ENCODE peak calls at places on chromosomes 13 and 19, in ten cellular contexts. B is bronchial epithelial cell, P is DND-41, M is pancreas, T is omental fat pad, E is cardiac fibroblast, G is endothelial cell, F is lower leg skin, C is A549, D is right lobe of liver. N is an unnamed sample.

GRCh38 chr13:97279913-97280312 is 57.8 kb downstream of the MBNL2 start:
- DNase-seq in F (no peak), C (no peak), E (peak), T (no peak), P (no peak), G (no peak), M (no peak), B (no peak), D (no peak), N (no peak)

GRCh38 chr19:12784871-12785430 is 6.3 kb upstream of the JUNB start:
- DNase-seq in M (no peak), G (no peak), C (no peak), B (no peak), E (peak), P (no peak), D (no peak), F (peak), T (no peak), N (peak)

GRCh38 chr13:25406377-25406776 is 34.6 kb downstream of the ATP8A2 start:
- DNase-seq in E (no peak), C (no peak), F (no peak), B (peak), M (no peak), P (no peak), G (peak), D (no peak), T (no peak), N (no peak)

GRCh38 chr13:28805193-28805819 is 14.8 kb upstream of the MTUS2 start:
- DNase-seq in M (no peak), P (peak), E (peak), F (no peak), G (peak), T (no peak), B (no peak), D (peak), C (no peak), N (no peak)

GRCh38 chr13:32731576-32731975 is 145.3 kb downstream of the PDS5B start:
- DNase-seq in P (no peak), C (no peak), D (no peak), B (peak), T (no peak), G (no peak), E (peak), M (no peak), F (no peak), N (no peak)

GRCh38 chr19:28003543-28003942 is 1209.4 kb downstream of the UQCRFS1 start:
- DNase-seq in E (no peak), D (no peak), G (no peak), B (no peak), T (no peak), P (no peak), F (no peak), C (no peak), M (no peak), N (no peak)

GRCh38 chr19:46766569-46767317 is 20.5 kb upstream of the STRN4 start:
- DNase-seq in G (peak), M (no peak), E (peak), T (no peak), B (no peak), C (no peak), P (peak), F (no peak), D (no peak), N (peak)

GRCh38 chr13:110156186-110157065 is 150.5 kb downstream of the COL4A1 start:
- DNase-seq in F (no peak), T (no peak), D (no peak), M (no peak), G (no peak), B (no peak), C (no peak), E (no peak), P (no peak), N (no peak)

GRCh38 chr19:53872762-53873161 is 5.1 kb downstream of the MYADM start:
- DNase-seq in M (no peak), B (no peak), D (no peak), E (no peak), P (no peak), G (no peak), T (no peak), C (no peak), F (no peak), N (no peak)

GRCh38 chr13:39324806-39325311 is 278.1 kb downstream of the LHFPL6 start:
- DNase-seq in F (no peak), D (no peak), P (no peak), T (no peak), E (no peak), M (no peak), G (no peak), C (no peak), B (no peak), N (no peak)

GRCh38 chr13:99104396-99104795 is 96.3 kb upstream of the UBAC2 start:
- DNase-seq in E (no peak), P (no peak), G (no peak), M (no peak), B (no peak), F (no peak), D (no peak), T (no peak), C (no peak), N (no peak)

GRCh38 chr19:4897146-4897545 is 5.5 kb downstream of the ARRDC5 start:
- DNase-seq in P (no peak), E (no peak), T (no peak), B (no peak), G (no peak), C (no peak), M (no peak), F (no peak), D (no peak), N (no peak)

GRCh38 chr19:18650468-18651001 is 13.7 kb downstream of the KLHL26 start:
- DNase-seq in D (no peak), P (no peak), G (no peak), T (no peak), C (no peak), B (no peak), E (peak), M (no peak), F (peak), N (peak)

GRCh38 chr19:51664997-51665396 is 18.4 kb upstream of the SIGLEC14 start:
- DNase-seq in G (no peak), T (no peak), C (no peak), E (peak), B (peak), P (no peak), D (no peak), F (no peak), M (no peak), N (no peak)

GRCh38 chr13:110382229-110382628 is 75.1 kb downstream of the COL4A2 start:
- DNase-seq in C (no peak), P (no peak), D (no peak), F (no peak), T (no peak), G (no peak), M (no peak), E (peak), B (peak), N (no peak)

GRCh38 chr13:45536224-45536623 is 71.5 kb downstream of the COG3 start:
- DNase-seq in G (no peak), T (no peak), B (no peak), D (no peak), C (no peak), M (no peak), P (no peak), F (no peak), E (no peak), N (no peak)

GRCh38 chr13:80137994-80138393 is 202.9 kb downstream of the SPRY2 start:
- DNase-seq in E (no peak), M (no peak), D (no peak), C (no peak), G (no peak), P (no peak), B (no peak), T (no peak), F (no peak), N (no peak)

GRCh38 chr13:71874490-71874889 is 7.5 kb upstream of the DACH1 start:
- DNase-seq in F (no peak), T (no peak), P (no peak), D (no peak), C (no peak), M (no peak), G (no peak), B (no peak), E (no peak), N (no peak)

GRCh38 chr13:73351730-73352129 is 292.9 kb downstream of the KLF5 start:
- DNase-seq in F (no peak), D (no peak), G (no peak), T (no peak), B (no peak), M (no peak), E (no peak), C (no peak), P (no peak), N (no peak)

GRCh38 chr19:7869453-7869909 is 4.7 kb downstream of the PRR36 start:
- DNase-seq in B (peak), E (peak), G (peak), C (no peak), M (peak), P (no peak), D (peak), F (no peak), T (no peak), N (peak)

GRCh38 chr13:97944396-97945029 is 9.0 kb upstream of the IPO5 start:
- DNase-seq in M (no peak), F (no peak), G (no peak), T (no peak), E (peak), P (no peak), C (no peak), B (peak), D (no peak), N (no peak)

GRCh38 chr13:49657241-49657641 is 28.9 kb downstream of the ARL11 start:
- DNase-seq in F (no peak), D (no peak), B (no peak), E (no peak), M (no peak), P (no peak), C (no peak), T (no peak), G (no peak), N (no peak)

GRCh38 chr13:93927431-93927830 is 552.1 kb downstream of the DCT start:
- DNase-seq in T (no peak), P (no peak), D (no peak), F (no peak), B (no peak), G (no peak), E (no peak), M (no peak), C (no peak), N (no peak)

GRCh38 chr13:31067416-31068118 is 94.1 kb downstream of the HSPH1 start:
- DNase-seq in M (no peak), C (peak), E (peak), T (no peak), D (no peak), P (no peak), B (peak), F (no peak), G (no peak), N (no peak)

GRCh38 chr13:29771247-29771646 is 79.2 kb downstream of the UBL3 start:
- DNase-seq in E (peak), P (no peak), M (no peak), G (no peak), C (no peak), F (no peak), B (peak), T (no peak), D (no peak), N (no peak)

GRCh38 chr13:75402787-75403186 is 79.2 kb downstream of the TBC1D4 start:
- DNase-seq in C (no peak), B (no peak), F (no peak), D (no peak), E (no peak), M (no peak), G (no peak), T (no peak), P (no peak), N (no peak)

GRCh38 chr19:33350538-33351309 is 22.8 kb upstream of the CEBPG start:
- DNase-seq in F (peak), C (no peak), P (no peak), M (no peak), E (peak), D (no peak), G (no peak), T (no peak), B (peak), N (no peak)

GRCh38 chr13:63481334-63481733 is 2065.7 kb upstream of the PCDH20 start:
- DNase-seq in G (no peak), T (no peak), F (no peak), P (no peak), B (no peak), D (no peak), E (peak), C (no peak), M (no peak), N (no peak)

GRCh38 chr13:81197483-81197882 is 856.6 kb upstream of the SPRY2 start:
- DNase-seq in M (no peak), P (no peak), F (no peak), D (no peak), T (no peak), C (no peak), B (no peak), G (no peak), E (no peak), N (no peak)

GRCh38 chr13:109148243-109148642 is 518.8 kb downstream of the MYO16 start:
- DNase-seq in E (peak), B (peak), M (no peak), T (no peak), C (no peak), D (no peak), F (no peak), P (no peak), G (no peak), N (no peak)

GRCh38 chr19:41940443-41941409 is 12.5 kb upstream of the ERFL start:
- DNase-seq in F (no peak), G (no peak), M (no peak), E (no peak), T (no peak), B (no peak), D (no peak), P (no peak), C (peak), N (no peak)

GRCh38 chr19:45146251-45146650 is 14.5 kb downstream of the NKPD1 start:
- DNase-seq in T (no peak), P (no peak), B (no peak), C (no peak), E (no peak), F (no peak), D (no peak), M (no peak), G (no peak), N (no peak)

GRCh38 chr19:41431426-41432386 is 4.5 kb upstream of the B3GNT8 start:
- DNase-seq in C (no peak), E (peak), F (no peak), D (peak), M (no peak), P (no peak), B (peak), T (no peak), G (no peak), N (no peak)

GRCh38 chr19:38719761-38720558 is 24.3 kb downstream of the CAPN12 start:
- DNase-seq in F (no peak), E (no peak), M (no peak), P (no peak), T (no peak), D (no peak), B (no peak), C (no peak), G (no peak), N (no peak)

DNA sequence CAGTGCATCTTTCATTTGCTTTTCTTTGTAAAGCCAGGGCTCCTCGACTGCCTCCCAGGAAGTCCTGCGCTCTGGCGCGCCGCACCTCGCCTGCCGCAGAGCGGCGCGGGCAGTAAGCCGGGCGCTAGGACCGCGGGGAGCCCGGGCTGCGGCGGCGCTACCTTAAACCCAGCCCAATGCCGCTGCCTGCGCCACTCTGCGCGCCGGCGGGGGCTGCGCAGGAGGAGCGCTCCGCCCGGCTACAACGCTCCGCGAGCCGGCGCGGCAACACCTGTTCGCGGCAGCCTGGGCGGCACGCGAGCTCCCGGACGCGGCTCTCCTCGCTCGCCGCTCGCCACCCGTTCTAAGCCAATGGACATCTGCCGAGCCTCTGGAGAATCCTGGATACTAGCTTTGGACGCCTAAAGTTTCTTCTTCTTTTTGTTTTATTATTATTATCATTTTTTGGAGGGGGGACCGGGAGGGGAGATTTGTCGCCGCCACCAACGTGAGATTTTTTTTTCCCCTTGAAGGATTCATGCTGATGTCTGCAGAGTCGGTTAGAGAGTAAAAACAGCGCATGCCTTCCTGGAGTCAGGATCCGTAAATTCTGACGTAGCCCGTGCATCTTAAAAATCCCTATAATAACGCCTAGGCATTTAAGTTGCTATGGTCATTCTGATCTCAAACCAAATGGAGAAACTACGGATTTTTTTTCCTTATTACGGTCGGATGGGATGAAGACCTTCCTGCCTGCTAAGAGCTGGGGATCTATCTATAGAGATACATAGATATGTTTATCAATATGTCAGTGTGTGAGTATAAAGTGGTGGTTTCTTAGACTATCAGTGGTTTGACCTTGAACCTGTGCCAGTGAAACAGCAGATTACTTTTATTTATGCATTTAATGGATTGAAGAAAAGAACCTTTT is at the start of gene FGF9:
- DNase-seq in E (peak), C (peak), B (peak), F (no peak), G (peak), M (peak), T (no peak), P (peak), D (peak), N (peak)
- TF ChIP-seq CTCF in E (no peak), C (no peak), B (peak), F (no peak), G (no peak), M (no peak), T (no peak), P (peak), D (no peak), N (no peak)

DNA sequence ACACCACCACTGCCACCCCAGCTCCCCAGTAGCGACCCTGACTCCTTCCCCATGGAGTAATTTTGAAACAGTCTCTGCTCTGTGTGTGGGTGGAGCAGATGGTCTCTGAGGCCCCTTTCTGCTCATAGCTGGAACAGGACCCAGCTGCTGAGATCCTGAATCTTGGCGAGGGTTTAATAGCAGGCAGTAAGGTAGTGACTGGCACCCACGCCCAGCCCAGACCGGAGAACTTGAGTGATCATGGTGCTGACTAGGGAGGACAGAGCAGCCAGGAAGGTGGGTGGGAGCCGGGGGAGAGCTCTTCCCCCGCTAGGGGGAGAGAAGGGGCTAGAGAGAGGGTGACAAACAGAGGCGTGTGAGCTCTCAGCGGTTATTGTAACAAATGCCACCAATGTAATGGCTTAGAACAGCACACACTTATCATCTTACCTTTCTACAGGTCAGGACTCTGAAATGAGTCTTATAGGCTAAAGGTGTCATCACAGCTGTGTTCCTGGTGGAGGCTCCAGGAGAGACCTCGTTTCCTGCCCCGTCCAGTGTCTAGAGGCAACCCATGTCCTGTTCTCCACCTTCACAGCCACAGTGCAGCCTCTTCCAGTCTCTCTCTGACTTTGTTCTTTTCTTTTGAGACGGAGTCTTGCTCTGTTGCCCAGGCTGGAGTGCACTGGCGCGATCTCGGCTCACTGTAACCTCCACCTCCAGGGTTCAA is 7.2 kb upstream of the ACER1 start:
- DNase-seq in D (no peak), C (no peak), E (no peak), P (no peak), G (no peak), B (no peak), F (no peak), T (no peak), M (no peak), N (no peak)
- TF ChIP-seq CTCF in D (no peak), C (no peak), E (no peak), P (peak), G (no peak), B (peak), F (no peak), T (no peak), M (no peak), N (no peak)

DNA sequence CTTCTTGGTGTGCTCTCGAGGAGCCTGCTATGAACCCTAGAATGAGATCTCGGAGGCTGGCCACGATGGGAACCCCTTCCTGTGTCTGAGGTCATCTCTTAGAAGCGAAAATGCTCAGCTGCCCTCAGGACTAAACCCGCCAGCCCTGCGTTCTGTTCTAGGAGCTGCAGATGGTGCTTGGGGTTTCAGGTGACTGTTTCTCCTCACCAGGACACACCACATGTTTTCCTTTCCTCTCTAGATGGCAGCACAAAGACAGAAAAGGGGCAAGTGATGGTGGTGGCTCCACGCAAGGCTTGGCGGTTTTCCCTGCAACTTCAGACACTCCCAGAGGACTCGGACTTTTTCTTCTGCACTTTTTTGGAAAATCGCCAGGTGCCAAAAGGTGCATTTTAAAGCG is 60.1 kb downstream of the RNASEH2B start:
- DNase-seq in D (no peak), G (no peak), T (no peak), B (peak), M (no peak), E (no peak), F (no peak), P (peak), C (no peak), N (no peak)
- TF ChIP-seq CTCF in D (no peak), G (no peak), T (no peak), B (peak), M (no peak), E (peak), F (no peak), P (peak), C (no peak), N (no peak)

GRCh38 chr13:68745517-68745916 is 1362.1 kb upstream of the ATXN8OS start:
- DNase-seq in M (no peak), B (no peak), P (no peak), F (no peak), G (no peak), D (no peak), E (no peak), T (no peak), C (no peak), N (no peak)
- TF ChIP-seq CTCF in M (no peak), B (no peak), P (no peak), F (no peak), G (no peak), D (no peak), E (no peak), T (no peak), C (no peak), N (no peak)

GRCh38 chr19:49422407-49423277 is 599 bp downstream of the PTH2 start:
- DNase-seq in M (no peak), C (peak), F (no peak), E (peak), G (peak), D (no peak), T (no peak), P (no peak), B (no peak), N (peak)
- TF ChIP-seq CTCF in M (peak), C (peak), F (no peak), E (peak), G (peak), D (peak), T (no peak), P (no peak), B (peak), N (no peak)

GRCh38 chr13:24148414-24149305 is 11.9 kb upstream of the SPATA13 start:
- DNase-seq in B (peak), E (peak), F (peak), D (no peak), M (no peak), T (no peak), C (peak), P (no peak), G (peak), N (no peak)
- TF ChIP-seq CTCF in B (peak), E (no peak), F (no peak), D (no peak), M (no peak), T (no peak), C (no peak), P (no peak), G (no peak), N (no peak)

DNA sequence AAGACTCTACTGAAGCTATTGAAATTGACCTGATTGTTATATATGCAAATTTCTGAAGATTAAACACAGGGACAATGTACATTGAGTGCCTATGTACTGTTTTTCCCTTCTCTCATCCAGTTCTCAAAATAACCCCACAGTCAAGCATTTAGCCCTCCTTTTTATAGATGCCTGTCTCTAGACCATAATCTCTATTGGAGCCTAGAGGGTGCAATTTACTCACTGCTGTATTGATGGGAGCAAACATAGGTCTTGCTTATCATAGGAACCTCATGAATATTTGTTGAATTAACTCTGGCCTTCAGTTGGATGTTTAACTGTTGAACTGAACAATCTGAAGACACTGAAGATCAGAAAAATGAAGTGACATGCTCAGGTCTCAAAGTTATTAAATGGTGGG is 183.0 kb downstream of the RFC3 start:
- DNase-seq in F (no peak), B (no peak), D (no peak), C (no peak), M (no peak), G (no peak), E (no peak), P (no peak), T (no peak), N (no peak)
- TF ChIP-seq CTCF in F (no peak), B (no peak), D (no peak), C (no peak), M (no peak), G (no peak), E (no peak), P (no peak), T (no peak), N (no peak)